ENCODE peak calls at places on chromosomes 13 and 19, in four cellular contexts. One of them, this sample, is unnamed.

GRCh38 chr13:35983206-35983605 is 148.0 kb downstream of the DCLK1 start:
- DNase-seq in stimulated activated CD4-positive, alpha-beta T cell treated with anti-CD3 and anti-CD28 coated beads, Interleukin-1b, Interleukin-23, amount 100 ng/mL, for 4 hours: no peak
- DNase-seq in central memory CD8-positive, alpha-beta T cell: no peak
- DNase-seq in lower leg skin: no peak
- DNase-seq in this sample: no peak

GRCh38 chr19:49422407-49423277 is 599 bp downstream of the PTH2 start:
- DNase-seq in stimulated activated CD4-positive, alpha-beta T cell treated with anti-CD3 and anti-CD28 coated beads, Interleukin-1b, Interleukin-23, amount 100 ng/mL, for 4 hours: no peak
- DNase-seq in lower leg skin: no peak
- DNase-seq in central memory CD8-positive, alpha-beta T cell: peak
- DNase-seq in this sample: peak

GRCh38 chr19:29785955-29786589 is 25.7 kb upstream of the CCNE1 start:
- DNase-seq in stimulated activated CD4-positive, alpha-beta T cell treated with anti-CD3 and anti-CD28 coated beads, Interleukin-1b, Interleukin-23, amount 100 ng/mL, for 4 hours: no peak
- DNase-seq in central memory CD8-positive, alpha-beta T cell: no peak
- DNase-seq in lower leg skin: no peak
- DNase-seq in this sample: peak

GRCh38 chr13:113754242-113754641 is 4.8 kb upstream of the TMEM255B start:
- DNase-seq in stimulated activated CD4-positive, alpha-beta T cell treated with anti-CD3 and anti-CD28 coated beads, Interleukin-1b, Interleukin-23, amount 100 ng/mL, for 4 hours: no peak
- DNase-seq in lower leg skin: no peak
- DNase-seq in central memory CD8-positive, alpha-beta T cell: no peak
- DNase-seq in this sample: no peak

GRCh38 chr19:56404705-56405056 is 549 bp downstream of the ZNF583 start:
- DNase-seq in stimulated activated CD4-positive, alpha-beta T cell treated with anti-CD3 and anti-CD28 coated beads, Interleukin-1b, Interleukin-23, amount 100 ng/mL, for 4 hours: no peak
- DNase-seq in central memory CD8-positive, alpha-beta T cell: no peak
- DNase-seq in lower leg skin: no peak
- DNase-seq in this sample: no peak

GRCh38 chr13:97364827-97365226 is 69.1 kb upstream of the RAP2A start:
- DNase-seq in central memory CD8-positive, alpha-beta T cell: no peak
- DNase-seq in lower leg skin: no peak
- DNase-seq in stimulated activated CD4-positive, alpha-beta T cell treated with anti-CD3 and anti-CD28 coated beads, Interleukin-1b, Interleukin-23, amount 100 ng/mL, for 4 hours: no peak
- DNase-seq in this sample: no peak

GRCh38 chr13:79380943-79381445 is 25.1 kb downstream of the RBM26 start:
- DNase-seq in stimulated activated CD4-positive, alpha-beta T cell treated with anti-CD3 and anti-CD28 coated beads, Interleukin-1b, Interleukin-23, amount 100 ng/mL, for 4 hours: no peak
- DNase-seq in central memory CD8-positive, alpha-beta T cell: no peak
- DNase-seq in lower leg skin: no peak
- DNase-seq in this sample: no peak

GRCh38 chr19:19997656-19998268 is 41.5 kb downstream of the ZNF682 start:
- DNase-seq in stimulated activated CD4-positive, alpha-beta T cell treated with anti-CD3 and anti-CD28 coated beads, Interleukin-1b, Interleukin-23, amount 100 ng/mL, for 4 hours: peak
- DNase-seq in central memory CD8-positive, alpha-beta T cell: peak
- DNase-seq in lower leg skin: no peak
- DNase-seq in this sample: no peak

GRCh38 chr13:59780058-59780457 is 383.7 kb downstream of the DIAPH3 start:
- DNase-seq in stimulated activated CD4-positive, alpha-beta T cell treated with anti-CD3 and anti-CD28 coated beads, Interleukin-1b, Interleukin-23, amount 100 ng/mL, for 4 hours: no peak
- DNase-seq in lower leg skin: no peak
- DNase-seq in central memory CD8-positive, alpha-beta T cell: no peak
- DNase-seq in this sample: no peak

GRCh38 chr13:113967206-113967720 is 6.6 kb downstream of the C13orf46 start:
- DNase-seq in stimulated activated CD4-positive, alpha-beta T cell treated with anti-CD3 and anti-CD28 coated beads, Interleukin-1b, Interleukin-23, amount 100 ng/mL, for 4 hours: no peak
- DNase-seq in central memory CD8-positive, alpha-beta T cell: no peak
- DNase-seq in lower leg skin: no peak
- DNase-seq in this sample: no peak

GRCh38 chr13:27283906-27284523 is 13.4 kb downstream of the RASL11A start:
- DNase-seq in stimulated activated CD4-positive, alpha-beta T cell treated with anti-CD3 and anti-CD28 coated beads, Interleukin-1b, Interleukin-23, amount 100 ng/mL, for 4 hours: no peak
- DNase-seq in central memory CD8-positive, alpha-beta T cell: no peak
- DNase-seq in lower leg skin: no peak
- DNase-seq in this sample: no peak

GRCh38 chr19:48169585-48169973 is 565 bp downstream of the LIG1 start:
- DNase-seq in lower leg skin: peak
- DNase-seq in central memory CD8-positive, alpha-beta T cell: peak
- DNase-seq in stimulated activated CD4-positive, alpha-beta T cell treated with anti-CD3 and anti-CD28 coated beads, Interleukin-1b, Interleukin-23, amount 100 ng/mL, for 4 hours: peak
- DNase-seq in this sample: peak

GRCh38 chr13:49298903-49299605 is 51.3 kb downstream of the CDADC1 start:
- DNase-seq in stimulated activated CD4-positive, alpha-beta T cell treated with anti-CD3 and anti-CD28 coated beads, Interleukin-1b, Interleukin-23, amount 100 ng/mL, for 4 hours: no peak
- DNase-seq in central memory CD8-positive, alpha-beta T cell: no peak
- DNase-seq in lower leg skin: no peak
- DNase-seq in this sample: no peak

GRCh38 chr13:113854238-113855011 is 9.5 kb downstream of the GAS6 start:
- DNase-seq in lower leg skin: no peak
- DNase-seq in central memory CD8-positive, alpha-beta T cell: no peak
- DNase-seq in stimulated activated CD4-positive, alpha-beta T cell treated with anti-CD3 and anti-CD28 coated beads, Interleukin-1b, Interleukin-23, amount 100 ng/mL, for 4 hours: no peak
- DNase-seq in this sample: no peak

This sample was measured in GM13977.